ENCODE peak calls at places on chromosomes 5 and 9, in nine cellular contexts. J is GM12865, B is neural crest cell, A is AG09309, Q is HFF-Myc, R is A673, C is PC-3, W is mammary epithelial cell, I is mesothelial cell of epicardium. D is an unnamed sample.

GRCh38 chr5:124162782-124163532 is 583.5 kb downstream of the ZNF608 start:
- DNase-seq in I (no peak), J (peak), C (peak), W (peak), R (peak), B (peak), A (no peak), Q (no peak), D (peak)

GRCh38 chr5:66193419-66193818 is 49.3 kb downstream of the SREK1 start:
- DNase-seq in I (no peak), W (no peak), A (no peak), Q (no peak), J (no peak), B (no peak), C (no peak), R (no peak), D (no peak)

GRCh38 chr9:100598641-100599145 is 20.8 kb downstream of the CAVIN4 start:
- DNase-seq in J (peak), C (peak), A (no peak), Q (no peak), B (peak), R (peak), I (peak), W (peak), D (peak)

GRCh38 chr5:343461-344401 is 22.2 kb downstream of the AHRR start:
- DNase-seq in I (no peak), R (peak), J (peak), W (peak), C (peak), B (peak), A (peak), Q (no peak), D (peak)

GRCh38 chr5:173969167-173970049 is 19.6 kb upstream of the C5orf47 start:
- DNase-seq in R (no peak), Q (no peak), C (peak), J (no peak), I (no peak), B (no peak), W (no peak), A (no peak), D (no peak)

GRCh38 chr5:177430972-177431316 is 4.5 kb downstream of the GRK6 start:
- DNase-seq in A (no peak), W (no peak), J (no peak), I (no peak), C (no peak), R (no peak), Q (no peak), B (no peak), D (no peak)

GRCh38 chr5:142324377-142324870 is 397 bp downstream of the SPRY4 start:
- DNase-seq in J (no peak), B (no peak), Q (no peak), C (no peak), W (no peak), R (peak), I (peak), A (no peak), D (peak)

GRCh38 chr9:134546231-134546731 is 95.3 kb upstream of the COL5A1 start:
- DNase-seq in Q (no peak), R (peak), B (no peak), I (no peak), W (no peak), J (no peak), A (no peak), C (no peak), D (no peak)

GRCh38 chr5:157924931-157925729 is 66.2 kb upstream of the CLINT1 start:
- DNase-seq in J (no peak), A (no peak), W (no peak), C (no peak), Q (no peak), R (no peak), I (no peak), B (no peak), D (no peak)

GRCh38 chr9:90868555-90868954 is 66.9 kb downstream of the SYK start:
- DNase-seq in W (no peak), J (no peak), Q (no peak), I (no peak), R (no peak), C (no peak), B (no peak), A (no peak), D (no peak)

GRCh38 chr9:111730937-111731567 is 63.7 kb downstream of the SHOC1 start:
- DNase-seq in I (no peak), W (peak), Q (no peak), B (no peak), R (no peak), C (peak), J (no peak), A (no peak), D (no peak)

GRCh38 chr5:175524211-175524610 is 45.9 kb downstream of the SFXN1 start:
- DNase-seq in A (no peak), I (no peak), C (no peak), Q (no peak), R (no peak), J (no peak), W (no peak), B (no peak), D (no peak)

GRCh38 chr5:122190156-122190555 is 60.8 kb downstream of the ZNF474 start:
- DNase-seq in J (no peak), B (no peak), W (no peak), I (no peak), Q (no peak), A (no peak), R (no peak), C (no peak), D (no peak)

GRCh38 chr5:122187426-122187825 is 58.1 kb downstream of the ZNF474 start:
- DNase-seq in I (no peak), W (no peak), R (no peak), B (no peak), J (no peak), C (no peak), Q (no peak), A (no peak), D (no peak)

GRCh38 chr5:122192477-122192876 is 63.1 kb downstream of the ZNF474 start:
- DNase-seq in B (no peak), Q (no peak), R (no peak), C (no peak), W (no peak), J (no peak), A (no peak), I (no peak), D (no peak)

GRCh38 chr5:122195784-122196394 is 66.5 kb downstream of the ZNF474 start:
- DNase-seq in A (peak), R (peak), W (peak), B (peak), C (peak), I (no peak), J (peak), Q (peak), D (peak)

DNA sequence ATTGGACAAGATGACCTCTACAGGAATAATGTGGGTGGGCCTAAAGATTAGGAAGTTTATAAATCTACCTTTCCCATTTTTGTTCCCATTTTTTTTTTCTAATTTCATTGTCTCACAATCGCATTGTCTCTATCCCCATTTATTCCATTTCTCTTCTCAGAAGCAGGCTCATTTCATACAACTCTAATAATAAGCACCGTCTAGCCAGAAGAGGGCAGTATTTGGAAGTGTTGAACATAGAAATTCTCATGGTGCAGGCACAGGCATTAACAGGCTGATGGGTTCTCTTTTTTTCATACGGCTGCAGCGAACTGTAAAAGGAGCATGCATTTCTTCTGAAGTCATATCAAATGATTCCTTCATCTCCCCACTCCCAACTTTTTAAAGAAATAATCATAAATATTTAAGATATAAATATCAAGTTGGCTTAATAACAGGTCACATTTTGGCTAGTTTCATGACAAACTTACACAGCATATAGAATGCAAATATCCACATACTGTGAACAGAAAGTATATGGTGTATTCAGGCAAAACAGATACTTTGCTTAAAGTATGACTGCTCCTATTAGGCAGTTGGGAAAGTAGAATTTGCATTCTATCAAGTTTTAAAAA is 63.6 kb downstream of the ZNF474 start:
- DNase-seq in A (no peak), W (peak), Q (peak), J (peak), C (peak), R (peak), I (no peak), B (peak), D (peak)
- TF ChIP-seq CTCF in A (peak), W (peak), Q (peak), J (peak), C (peak), R (peak), I (peak), B (peak), D (peak)

DNA sequence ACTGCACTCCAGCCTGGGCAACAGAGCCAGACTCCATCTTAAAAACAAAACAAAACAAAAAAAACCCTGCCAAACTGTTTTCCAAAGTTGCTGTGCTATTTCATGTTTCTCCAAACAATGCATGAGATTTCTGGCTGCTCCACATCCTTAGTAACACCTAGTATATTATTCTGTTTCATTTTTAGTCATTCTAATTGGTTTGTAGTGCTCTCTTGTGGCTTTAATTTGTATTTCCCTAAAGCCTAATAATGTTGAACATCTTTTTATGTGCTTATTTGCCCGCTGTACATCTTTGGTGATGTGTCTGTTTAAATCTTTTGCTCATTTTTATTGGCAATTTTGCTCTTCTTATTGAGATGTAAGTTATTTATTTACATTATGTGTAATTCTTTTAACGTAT is 18.4 kb upstream of the TTC1 start:
- DNase-seq in I (no peak), W (no peak), J (no peak), B (no peak), Q (no peak), C (peak), R (no peak), A (no peak), D (no peak)
- TF ChIP-seq CTCF in I (no peak), W (peak), J (no peak), B (no peak), Q (no peak), C (peak), R (no peak), A (no peak), D (no peak)

DNA sequence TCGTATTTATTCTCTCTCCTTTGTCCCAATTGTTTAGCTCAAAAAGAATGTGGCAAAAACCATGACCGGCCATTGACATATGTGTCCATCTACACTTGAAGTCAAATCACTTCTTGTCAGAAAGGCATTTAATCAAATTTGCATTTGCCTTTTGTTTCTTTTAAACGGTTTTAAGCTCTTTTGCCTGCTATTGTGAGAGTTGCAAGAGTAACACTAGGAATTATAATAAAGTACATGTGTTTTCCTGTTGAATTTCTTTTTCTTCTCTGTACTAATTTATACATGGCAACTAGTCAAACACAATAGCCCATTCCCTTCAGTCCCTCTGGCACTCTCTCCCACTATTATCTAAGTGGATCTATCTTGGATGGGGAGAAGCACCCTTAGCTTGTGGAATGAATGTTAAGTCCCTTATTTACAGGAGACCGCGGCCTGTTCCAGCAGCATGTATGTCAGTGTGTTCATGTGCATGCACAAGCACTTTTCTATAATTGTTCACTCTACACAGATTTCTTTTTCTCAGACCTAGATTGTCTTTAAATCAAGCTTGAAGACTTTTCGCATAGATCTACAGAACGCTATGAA is 3.3 kb downstream of the ADAMTSL1 start:
- DNase-seq in Q (no peak), W (no peak), C (no peak), B (no peak), J (no peak), I (no peak), A (no peak), R (no peak), D (no peak)
- TF ChIP-seq CTCF in Q (no peak), W (no peak), C (no peak), B (no peak), J (no peak), I (no peak), A (no peak), R (no peak), D (no peak)

GRCh38 chr5:94613583-94613982 is 4.8 kb downstream of the KIAA0825 start:
- DNase-seq in Q (no peak), A (no peak), J (peak), C (peak), W (peak), B (no peak), R (peak), I (no peak), D (no peak)
- TF ChIP-seq CTCF in Q (peak), A (peak), J (peak), C (peak), W (peak), B (peak), R (peak), I (no peak), D (no peak)